ENCODE peak calls at places on chromosome 17, in five cellular contexts. X is cardiac fibroblast, O is IMR-90, D is WERI-Rb-1, P is RWPE2. N is an unnamed sample.

GRCh38 chr17:16470302-16470701 is 21.7 kb downstream of the LRRC75A start:
- DNase-seq in O (no peak), D (no peak), P (no peak), X (no peak), N (no peak)

GRCh38 chr17:13787636-13788035 is 185.9 kb upstream of the HS3ST3A1 start:
- DNase-seq in D (no peak), P (no peak), O (no peak), X (no peak), N (no peak)

GRCh38 chr17:46732133-46732532 is 86.4 kb downstream of the WNT3 start:
- DNase-seq in X (no peak), P (no peak), O (no peak), D (no peak), N (no peak)

GRCh38 chr17:10278218-10278617 is 79.8 kb upstream of the GAS7 start:
- DNase-seq in D (no peak), P (no peak), X (no peak), O (no peak), N (no peak)

GRCh38 chr17:1908699-1909309 is 79.0 kb downstream of the RPA1 start:
- DNase-seq in X (peak; percentile 85), O (peak; percentile 73), D (peak; percentile 80), P (no peak), N (peak; percentile 39)

GRCh38 chr17:49108318-49108717 is 24.3 kb upstream of the B4GALNT2 start:
- DNase-seq in P (no peak), X (peak; percentile 92), D (no peak), O (peak; percentile 85), N (no peak)

GRCh38 chr17:40474419-40475002 is 26.9 kb downstream of the TNS4 start:
- DNase-seq in X (no peak), D (peak; percentile 98), P (no peak), O (no peak), N (no peak)

GRCh38 chr17:9443811-9444210 is 131.8 kb downstream of the STX8 start:
- DNase-seq in O (no peak), X (peak; percentile 61), D (no peak), P (no peak), N (no peak)

GRCh38 chr17:8557176-8557806 is 73.2 kb downstream of the MYH10 start:
- DNase-seq in X (no peak), P (no peak), D (no peak), O (no peak), N (no peak)

GRCh38 chr17:41420134-41420533 is 4.3 kb downstream of the KRT37 start:
- DNase-seq in O (peak; percentile 26), X (peak; percentile 25), D (no peak), P (no peak), N (no peak)

GRCh38 chr17:57284984-57285646 is 28.8 kb downstream of the MSI2 start:
- DNase-seq in P (no peak), D (no peak), O (no peak), X (no peak), N (peak; percentile 20)

GRCh38 chr17:72117748-72118587 is 2.9 kb upstream of the SOX9 start:
- DNase-seq in P (no peak), X (no peak), O (no peak), D (no peak), N (no peak)

GRCh38 chr17:6455321-6455705 is 11.1 kb downstream of the PIMREG start:
- DNase-seq in O (peak; percentile 17), X (no peak), P (no peak), D (no peak), N (no peak)

GRCh38 chr17:1730345-1731193 is 6.1 kb downstream of the WDR81 start:
- DNase-seq in X (peak; percentile 95), P (peak; percentile 79), O (peak; percentile 50), D (no peak), N (no peak)

GRCh38 chr17:68450801-68451200 is 6.5 kb downstream of the WIPI1 start:
- DNase-seq in P (no peak), O (no peak), D (no peak), X (no peak), N (no peak)

GRCh38 chr17:3004150-3004801 is 59.1 kb downstream of the OR1D5 start:
- DNase-seq in O (peak; percentile 96), P (peak; percentile 98), X (peak; percentile 97), D (peak; percentile 16), N (no peak)

GRCh38 chr17:83099570-83100181 is 20.3 kb downstream of the METRNL start:
- DNase-seq in D (no peak), P (no peak), O (no peak), X (no peak), N (no peak)

GRCh38 chr17:68382582-68383085 is 74.7 kb downstream of the WIPI1 start:
- DNase-seq in D (no peak), P (no peak), X (no peak), O (no peak), N (no peak)

GRCh38 chr17:19979917-19980770 is 2.5 kb upstream of the AKAP10 start:
- DNase-seq in O (no peak), X (peak; percentile 12), D (peak; percentile 78), P (no peak), N (no peak)

GRCh38 chr17:68539536-68540469 is 27.6 kb downstream of the PRKAR1A start:
- DNase-seq in O (no peak), X (peak; percentile 36), D (no peak), P (no peak), N (no peak)

GRCh38 chr17:68195667-68196393 is 52.0 kb upstream of the AMZ2 start:
- DNase-seq in P (peak; percentile 75), O (no peak), D (peak; percentile 44), X (no peak), N (no peak)

GRCh38 chr17:43790311-43790940 is 10.2 kb downstream of the CFAP97D1 start:
- DNase-seq in P (no peak), D (no peak), X (no peak), O (no peak), N (no peak)

GRCh38 chr17:56867948-56868376 is 34.0 kb downstream of the DGKE start:
- DNase-seq in D (no peak), P (no peak), X (peak; percentile 42), O (peak; percentile 67), N (no peak)

GRCh38 chr17:50056217-50056960 is 479 bp downstream of the ITGA3 start:
- DNase-seq in X (peak; percentile 68), D (peak; percentile 91), P (no peak), O (peak; percentile 69), N (no peak)

GRCh38 chr17:67139784-67140665 is 95.7 kb downstream of the CACNG1 start:
- DNase-seq in O (peak; percentile 42), P (no peak), X (peak; percentile 68), D (no peak), N (no peak)

GRCh38 chr17:14070344-14071007 is 1.2 kb downstream of the COX10 start:
- DNase-seq in X (no peak), O (no peak), D (no peak), P (no peak), N (no peak)

GRCh38 chr17:41692722-41693521 is 4.2 kb downstream of the EIF1 start:
- DNase-seq in O (peak; percentile 33), D (no peak), P (no peak), X (peak; percentile 43), N (no peak)

GRCh38 chr17:67026341-67026740 is 18.0 kb upstream of the CACNG1 start:
- DNase-seq in X (no peak), D (no peak), P (no peak), O (no peak), N (no peak)

GRCh38 chr17:16044484-16044883 is 44.9 kb downstream of the TTC19 start:
- DNase-seq in O (no peak), X (no peak), D (no peak), P (no peak), N (peak; percentile 13)

GRCh38 chr17:47818002-47818695 is 3.4 kb downstream of the OSBPL7 start:
- DNase-seq in P (no peak), O (no peak), X (no peak), D (no peak), N (no peak)

GRCh38 chr17:65407017-65407416 is 154.4 kb downstream of the AXIN2 start:
- DNase-seq in P (no peak), X (peak; percentile 49), D (no peak), O (no peak), N (no peak)

GRCh38 chr17:33218657-33219298 is 74.3 kb downstream of the ASIC2 start:
- DNase-seq in D (no peak), X (no peak), P (no peak), O (peak; percentile 56), N (no peak)

GRCh38 chr17:33225509-33225908 is 67.6 kb downstream of the ASIC2 start:
- DNase-seq in O (no peak), P (no peak), X (no peak), D (no peak), N (no peak)

GRCh38 chr17:33225994-33226393 is 67.1 kb downstream of the ASIC2 start:
- DNase-seq in X (no peak), O (no peak), P (no peak), D (no peak), N (no peak)

DNA sequence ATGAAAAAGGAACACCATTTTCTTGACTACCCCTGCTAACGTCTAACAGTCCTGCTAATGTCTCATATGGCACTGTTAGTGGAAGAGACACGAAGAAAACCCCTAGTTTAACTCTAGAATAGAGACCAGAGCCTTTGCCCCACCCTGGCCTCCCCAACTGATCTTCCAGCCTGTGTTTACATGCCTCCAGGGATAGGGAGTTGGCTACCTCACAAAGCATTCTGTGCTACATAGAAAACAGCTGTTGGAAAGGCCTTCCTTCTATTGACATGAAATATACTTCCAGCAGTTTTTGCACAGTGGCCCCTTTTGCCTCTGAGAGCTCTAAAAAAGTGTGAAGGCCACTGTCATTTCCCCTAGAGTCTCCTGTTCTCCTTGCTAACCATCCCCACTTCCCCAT is 73.1 kb downstream of the ASIC2 start:
- DNase-seq in O (no peak), X (no peak), D (no peak), P (no peak), N (no peak)
- H3K4me3 ChIP-seq in O (no peak overlapping the region), X (no peak overlapping the region), D (no peak overlapping the region), P (no peak overlapping the region), N (no peak overlapping the region)

DNA sequence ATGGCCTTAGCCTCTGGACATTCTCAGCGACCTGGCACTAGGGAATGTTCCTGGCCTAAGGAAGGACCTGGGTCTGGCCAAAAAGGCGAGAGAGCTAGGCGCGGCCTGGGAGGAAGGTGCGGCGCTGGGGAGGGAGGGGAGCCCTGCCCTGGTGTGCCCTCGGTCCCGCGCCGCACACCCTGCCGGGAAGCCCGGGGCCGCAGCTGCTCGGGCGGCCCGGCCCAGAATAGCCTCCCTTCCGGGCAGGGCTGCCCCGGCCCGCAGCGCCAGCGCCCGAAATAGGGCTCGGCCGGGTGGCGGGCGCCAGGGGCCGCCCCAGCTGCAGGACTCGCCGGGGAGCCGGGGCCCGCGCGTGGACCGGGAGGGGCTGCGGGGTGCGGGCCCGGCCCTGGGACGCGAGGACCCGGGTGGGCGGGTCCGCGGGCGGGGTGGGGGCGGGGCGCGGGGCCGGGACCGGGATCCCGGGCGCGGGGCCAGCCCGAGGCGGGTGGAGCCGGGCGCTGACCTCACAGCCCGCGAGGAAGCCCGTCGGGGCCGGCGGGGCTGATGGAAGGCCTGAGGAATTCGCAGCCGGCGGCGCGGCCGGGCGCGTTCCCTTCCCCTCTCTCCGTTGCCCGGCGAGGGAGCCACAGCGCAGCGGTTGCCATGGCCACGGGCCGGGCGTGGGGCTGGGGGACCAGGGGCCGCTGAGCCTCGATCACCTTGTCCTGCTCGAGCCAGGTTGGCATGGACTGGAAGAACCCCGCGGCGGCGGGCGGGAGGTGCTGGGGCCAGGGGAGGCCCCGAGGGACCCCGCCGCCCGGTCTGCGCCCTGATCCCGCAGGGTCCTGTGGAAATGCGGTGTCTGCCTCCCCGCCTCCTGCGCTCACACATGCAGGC is 18.1 kb downstream of the SOCS3 start:
- DNase-seq in D (no peak), O (peak; percentile 74), P (no peak), X (peak; percentile 82), N (no peak)
- H3K4me3 ChIP-seq in D (no peak overlapping the region), O (peak overlapping the region; percentile 6), P (peak overlapping the region; percentile 17), X (peak overlapping the region; percentile 41), N (peak overlapping the region; percentile 35)

GRCh38 chr17:78870621-78871020 is 30.0 kb upstream of the USP36 start:
- DNase-seq in P (no peak), X (no peak), D (no peak), O (no peak), N (no peak)
- H3K4me3 ChIP-seq in P (no peak overlapping the region), X (no peak overlapping the region), D (no peak overlapping the region), O (no peak overlapping the region), N (no peak overlapping the region)

GRCh38 chr17:11278186-11278983 is 37.4 kb downstream of the SHISA6 start:
- DNase-seq in D (no peak), P (no peak), O (no peak), X (no peak), N (no peak)
- H3K4me3 ChIP-seq in D (no peak overlapping the region), P (no peak overlapping the region), O (no peak overlapping the region), X (no peak overlapping the region), N (no peak overlapping the region)